ENCODE peak calls at places on chromosomes 7 and 10, in nine cellular contexts. H is astrocyte of the cerebellum, J is heart left ventricle, I is pancreas, R is PC-3, X is germinal center, Z is amygdala, G is NCI-H774, N is smooth muscle cell of the brain vasculature. B is an unnamed sample.

GRCh38 chr7:93622036-93622714 is 47.7 kb upstream of the CALCR start:
- DNase-seq in H (peak; percentile 3), J (no peak), I (no peak), R (peak; percentile 31), X (no peak), Z (no peak), G (no peak), N (no peak), B (peak; percentile 40)

GRCh38 chr7:106419455-106420182 is 134.8 kb upstream of the NAMPT start:
- DNase-seq in H (no peak), J (no peak), I (no peak), R (no peak), X (no peak), Z (no peak), G (no peak), N (no peak), B (no peak)

GRCh38 chr7:32264667-32265284 is 194.6 kb upstream of the PDE1C start:
- DNase-seq in H (no peak), J (no peak), I (no peak), R (no peak), X (no peak), Z (no peak), G (no peak), N (no peak), B (no peak)

GRCh38 chr7:20665096-20665495 is 49.6 kb downstream of the ABCB5 start:
- DNase-seq in H (no peak), J (no peak), I (no peak), R (no peak), X (no peak), Z (no peak), G (no peak), N (no peak), B (no peak)

GRCh38 chr7:18508441-18509427 is 13.2 kb downstream of the HDAC9 start:
- DNase-seq in H (peak; percentile 94), J (no peak), I (no peak), R (peak; percentile 92), X (no peak), Z (no peak), G (no peak), N (peak; percentile 67), B (peak; percentile 89)

GRCh38 chr7:44912775-44913347 is 27.5 kb upstream of the PURB start:
- DNase-seq in H (no peak), J (no peak), I (peak; percentile 65), R (no peak), X (no peak), Z (no peak), G (no peak), N (no peak), B (peak; percentile 14)

GRCh38 chr10:112775892-112776679 is 174.0 kb upstream of the TCF7L2 start:
- DNase-seq in H (no peak), J (no peak), I (no peak), R (peak; percentile 34), X (no peak), Z (no peak), G (peak; percentile 19), N (no peak), B (no peak)

GRCh38 chr7:130351664-130352015 is 7.0 kb downstream of the CPA5 start:
- DNase-seq in H (no peak), J (no peak), I (no peak), R (no peak), X (no peak), Z (no peak), G (no peak), N (no peak), B (no peak)

GRCh38 chr7:149010451-149010850 is 17.9 kb downstream of the PDIA4 start:
- DNase-seq in H (no peak), J (no peak), I (no peak), R (no peak), X (no peak), Z (no peak), G (no peak), N (no peak), B (no peak)

GRCh38 chr10:132862485-132863420 is 76.8 kb upstream of the NKX6-2 start:
- DNase-seq in H (no peak), J (no peak), I (peak; percentile 9), R (no peak), X (no peak), Z (no peak), G (no peak), N (no peak), B (no peak)

GRCh38 chr10:89100680-89101079 is 106.4 kb downstream of the CH25H start:
- DNase-seq in H (peak; percentile 66), J (no peak), I (no peak), R (no peak), X (no peak), Z (no peak), G (no peak), N (no peak), B (no peak)

GRCh38 chr7:44617225-44617885 is 10.9 kb downstream of the OGDH start:
- DNase-seq in H (no peak), J (no peak), I (no peak), R (peak; percentile 51), X (no peak), Z (no peak), G (no peak), N (no peak), B (no peak)

GRCh38 chr10:97422921-97423420 is 3.0 kb upstream of the PGAM1 start:
- DNase-seq in H (no peak), J (no peak), I (no peak), R (peak; percentile 66), X (no peak), Z (no peak), G (no peak), N (no peak), B (peak; percentile 44)

GRCh38 chr10:9301148-9301547 is 1246.7 kb downstream of the GATA3 start:
- DNase-seq in H (no peak), J (no peak), I (no peak), R (peak; percentile 28), X (no peak), Z (no peak), G (no peak), N (no peak), B (no peak)

GRCh38 chr7:19754521-19755116 is 18.8 kb downstream of the TMEM196 start:
- DNase-seq in H (peak; percentile 19), J (no peak), I (no peak), R (peak; percentile 88), X (peak; percentile 16), Z (no peak), G (peak; percentile 59), N (no peak), B (peak; percentile 8)

GRCh38 chr10:35387768-35388167 is 51.5 kb downstream of the CCNY start:
- DNase-seq in H (peak; percentile 37), J (no peak), I (no peak), R (peak; percentile 100), X (no peak), Z (no peak), G (no peak), N (no peak), B (peak; percentile 41)

GRCh38 chr10:102460836-102461186 is 9.5 kb upstream of the C10orf95 start:
- DNase-seq in H (no peak), J (no peak), I (no peak), R (no peak), X (no peak), Z (no peak), G (no peak), N (no peak), B (no peak)

GRCh38 chr10:83469719-83470336 is 669.5 kb upstream of the GHITM start:
- DNase-seq in H (no peak), J (no peak), I (no peak), R (no peak), X (no peak), Z (no peak), G (no peak), N (no peak), B (no peak)

GRCh38 chr10:119395287-119396007 is 147.1 kb downstream of the RGS10 start:
- DNase-seq in H (no peak), J (peak; percentile 78), I (no peak), R (no peak), X (peak; percentile 35), Z (no peak), G (no peak), N (no peak), B (no peak)

GRCh38 chr10:113382691-113383090 is 170.2 kb upstream of the HABP2 start:
- DNase-seq in H (no peak), J (no peak), I (no peak), R (no peak), X (no peak), Z (no peak), G (no peak), N (no peak), B (no peak)

GRCh38 chr7:155488483-155489127 is 30.7 kb downstream of the EN2 start:
- DNase-seq in H (no peak), J (no peak), I (no peak), R (no peak), X (no peak), Z (no peak), G (no peak), N (no peak), B (no peak)